ENCODE peak calls at places on chromosomes 16 and 17, in ten cellular contexts. Y is AG04450, O is IMR-90, S is dorsolateral prefrontal cortex, C is ovary, W is mesendoderm, J is body of pancreas, F is A673, P is ascending aorta, T is GM23338. D is an unnamed sample. For H3K27me3, the result is how much of the 10 kb centered on the place peaks cover.

GRCh38 chr16:9845661-9846361 is 336.4 kb downstream of the GRIN2A start:
- DNase-seq in Y (no peak), O (no peak), S (no peak), C (no peak), W (no peak), J (no peak), F (no peak), P (no peak), T (no peak), D (no peak)

GRCh38 chr16:4884972-4885874 is 37.9 kb downstream of the UBN1 start:
- DNase-seq in Y (no peak), O (no peak), S (no peak), C (no peak), W (no peak), J (no peak), F (no peak), P (no peak), T (no peak), D (no peak)

GRCh38 chr17:37465058-37465616 is 24.6 kb upstream of the DUSP14 start:
- DNase-seq in Y (no peak), O (peak), S (no peak), C (no peak), W (no peak), J (no peak), F (peak), P (no peak), T (no peak), D (no peak)

GRCh38 chr16:86085161-86085611 is 186.2 kb downstream of the IRF8 start:
- DNase-seq in Y (no peak), O (no peak), S (no peak), C (no peak), W (no peak), J (no peak), F (no peak), P (no peak), T (no peak), D (no peak)

GRCh38 chr16:71629617-71630016 is 3.6 kb downstream of the MARVELD3 start:
- DNase-seq in Y (no peak), O (no peak), S (no peak), C (no peak), W (no peak), J (peak), F (no peak), P (no peak), T (no peak), D (no peak)

GRCh38 chr17:41516828-41517283 is 1.8 kb downstream of the KRT15 start:
- DNase-seq in Y (no peak), O (no peak), S (no peak), C (no peak), W (no peak), J (no peak), F (no peak), P (no peak), T (no peak), D (no peak)

GRCh38 chr16:64638804-64639203 is 483.1 kb downstream of the CDH11 start:
- DNase-seq in Y (no peak), O (no peak), S (no peak), C (no peak), W (no peak), J (no peak), F (no peak), P (no peak), T (no peak), D (no peak)

GRCh38 chr16:65121870-65122723 is at the start of gene CDH11:
- DNase-seq in Y (peak), O (peak), S (peak), C (peak), W (peak), J (peak), F (peak), P (peak), T (peak), D (peak)

GRCh38 chr16:85996843-85997242 is 97.9 kb downstream of the IRF8 start:
- DNase-seq in Y (no peak), O (no peak), S (no peak), C (no peak), W (no peak), J (no peak), F (peak), P (no peak), T (no peak), D (no peak)

GRCh38 chr17:81379523-81379942 is 15.7 kb upstream of the BAHCC1 start:
- DNase-seq in Y (no peak), O (no peak), S (no peak), C (no peak), W (no peak), J (peak), F (no peak), P (no peak), T (no peak), D (peak)

GRCh38 chr17:42700890-42701289 is 18.6 kb downstream of the CNTNAP1 start:
- DNase-seq in Y (no peak), O (no peak), S (no peak), C (no peak), W (no peak), J (no peak), F (no peak), P (no peak), T (no peak), D (no peak)

GRCh38 chr16:73323880-73324279 is 276.0 kb upstream of the ZFHX3 start:
- DNase-seq in Y (no peak), O (no peak), S (no peak), C (no peak), W (no peak), J (peak), F (no peak), P (no peak), T (no peak), D (no peak)

GRCh38 chr17:74923538-74924249 is 379 bp upstream of the OTOP2 start:
- DNase-seq in Y (no peak), O (peak), S (peak), C (peak), W (peak), J (peak), F (peak), P (peak), T (peak), D (peak)

GRCh38 chr16:87541882-87542234 is 49.0 kb upstream of the ZCCHC14 start:
- DNase-seq in Y (no peak), O (no peak), S (no peak), C (no peak), W (no peak), J (no peak), F (peak), P (peak), T (no peak), D (no peak)

GRCh38 chr16:3461120-3461519 is 17.6 kb downstream of the NAA60 start:
- DNase-seq in Y (no peak), O (no peak), S (no peak), C (no peak), W (peak), J (no peak), F (peak), P (no peak), T (no peak), D (no peak)

GRCh38 chr16:4664538-4665418 is 28.6 kb upstream of the NUDT16L1 start:
- DNase-seq in Y (no peak), O (no peak), S (no peak), C (no peak), W (peak), J (peak), F (no peak), P (no peak), T (no peak), D (peak)

GRCh38 chr16:29231231-29231630 is 175.3 kb downstream of the NPIPB11 start:
- DNase-seq in Y (no peak), O (peak), S (no peak), C (no peak), W (no peak), J (no peak), F (no peak), P (peak), T (no peak), D (no peak)

GRCh38 chr17:45096926-45097325 is 35.4 kb downstream of the PLCD3 start:
- DNase-seq in Y (no peak), O (no peak), S (no peak), C (no peak), W (no peak), J (no peak), F (no peak), P (no peak), T (no peak), D (no peak)

GRCh38 chr16:89164847-89165684 is 6.5 kb upstream of the CDH15 start:
- DNase-seq in Y (no peak), O (no peak), S (no peak), C (no peak), W (no peak), J (no peak), F (no peak), P (no peak), T (no peak), D (no peak)
- H3K27me3 ChIP-seq in Y (under half), O (under half), S (under half), C (under half), W (under half), J (under half), F (under half), P (under half), T (under half), D (under half)

DNA sequence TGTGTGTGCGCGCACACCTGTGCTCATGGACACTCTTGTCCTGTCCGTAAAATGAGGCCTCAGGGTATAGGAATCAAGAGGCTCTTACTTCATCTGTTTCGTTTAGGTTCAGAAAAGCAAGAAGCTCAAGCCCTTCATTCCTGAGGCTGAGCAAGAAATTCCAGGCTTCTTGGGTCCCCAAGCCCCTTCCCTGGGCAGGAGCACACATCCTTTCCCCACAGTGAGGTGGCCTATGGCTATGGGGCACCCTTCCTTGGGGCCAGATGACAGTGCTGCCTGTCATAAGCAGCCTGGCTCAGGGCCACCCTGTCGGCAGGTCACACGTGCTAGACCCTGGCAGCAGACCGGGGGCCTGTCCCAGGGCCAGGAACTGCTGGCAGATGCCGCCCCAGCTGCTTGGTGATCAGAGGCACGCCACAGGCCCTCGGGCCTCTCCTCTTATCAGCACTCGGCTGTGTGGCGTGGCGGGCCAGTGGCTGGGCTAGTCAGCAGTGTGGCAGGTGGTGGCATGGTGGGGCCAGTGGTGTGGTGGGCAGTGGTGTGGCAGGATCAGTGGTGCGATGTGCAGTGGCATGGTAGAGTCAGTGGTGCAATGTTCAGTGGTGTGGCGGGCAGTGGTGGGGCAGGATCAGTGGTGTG is 50.2 kb downstream of the NKD1 start:
- DNase-seq in Y (no peak), O (no peak), S (peak), C (no peak), W (no peak), J (peak), F (no peak), P (peak), T (no peak), D (no peak)
- H3K27me3 ChIP-seq in Y (under half), O (under half), S (under half), C (under half), W (under half), J (under half), F (under half), P (under half), T (under half), D (under half)

GRCh38 chr17:57718878-57719277 is 26.2 kb downstream of the CCDC182 start:
- DNase-seq in Y (no peak), O (no peak), S (no peak), C (no peak), W (no peak), J (no peak), F (no peak), P (no peak), T (no peak), D (no peak)
- H3K27me3 ChIP-seq in Y (under half), O (under half), S (under half), C (under half), W (under half), J (under half), F (under half), P (under half), T (under half), D (under half)

DNA sequence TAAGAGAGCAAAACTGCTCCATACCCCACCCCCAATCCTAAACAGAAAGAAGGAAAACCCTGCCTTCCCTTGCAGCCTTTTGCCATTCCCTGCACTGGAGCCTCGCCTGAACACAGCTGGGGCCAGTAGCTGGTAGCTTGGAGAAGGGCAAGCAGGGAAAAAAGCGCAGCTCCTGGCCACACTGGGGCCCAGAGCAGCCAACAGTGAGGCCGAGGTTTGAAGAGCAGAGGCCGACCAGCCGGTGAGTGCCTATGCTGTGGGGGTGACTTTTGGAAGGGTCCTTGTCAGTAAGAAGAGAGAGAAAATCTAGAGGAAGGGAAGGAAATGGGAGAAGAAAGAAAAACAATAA is 3.2 kb upstream of the HOXB9 start:
- DNase-seq in Y (no peak), O (no peak), S (no peak), C (no peak), W (peak), J (no peak), F (no peak), P (no peak), T (no peak), D (no peak)
- H3K27me3 ChIP-seq in Y (half or more), O (half or more), S (half or more), C (under half), W (half or more), J (under half), F (under half), P (under half), T (half or more), D (under half)

GRCh38 chr17:1186923-1187771 is 7.4 kb upstream of the ABR start:
- DNase-seq in Y (peak), O (peak), S (peak), C (peak), W (peak), J (peak), F (peak), P (peak), T (peak), D (peak)
- H3K27me3 ChIP-seq in Y (under half), O (under half), S (under half), C (under half), W (under half), J (under half), F (under half), P (under half), T (under half), D (under half)

GRCh38 chr17:48228720-48229119 is 121.2 kb downstream of the SNX11 start:
- DNase-seq in Y (no peak), O (no peak), S (no peak), C (no peak), W (peak), J (no peak), F (no peak), P (no peak), T (peak), D (no peak)

GRCh38 chr17:48234922-48235321 is 127.4 kb downstream of the SNX11 start:
- DNase-seq in Y (no peak), O (no peak), S (no peak), C (no peak), W (no peak), J (no peak), F (no peak), P (no peak), T (no peak), D (no peak)

GRCh38 chr17:48236681-48237134 is 129.1 kb downstream of the SNX11 start:
- DNase-seq in Y (no peak), O (peak), S (no peak), C (no peak), W (no peak), J (no peak), F (peak), P (no peak), T (no peak), D (no peak)

DNA sequence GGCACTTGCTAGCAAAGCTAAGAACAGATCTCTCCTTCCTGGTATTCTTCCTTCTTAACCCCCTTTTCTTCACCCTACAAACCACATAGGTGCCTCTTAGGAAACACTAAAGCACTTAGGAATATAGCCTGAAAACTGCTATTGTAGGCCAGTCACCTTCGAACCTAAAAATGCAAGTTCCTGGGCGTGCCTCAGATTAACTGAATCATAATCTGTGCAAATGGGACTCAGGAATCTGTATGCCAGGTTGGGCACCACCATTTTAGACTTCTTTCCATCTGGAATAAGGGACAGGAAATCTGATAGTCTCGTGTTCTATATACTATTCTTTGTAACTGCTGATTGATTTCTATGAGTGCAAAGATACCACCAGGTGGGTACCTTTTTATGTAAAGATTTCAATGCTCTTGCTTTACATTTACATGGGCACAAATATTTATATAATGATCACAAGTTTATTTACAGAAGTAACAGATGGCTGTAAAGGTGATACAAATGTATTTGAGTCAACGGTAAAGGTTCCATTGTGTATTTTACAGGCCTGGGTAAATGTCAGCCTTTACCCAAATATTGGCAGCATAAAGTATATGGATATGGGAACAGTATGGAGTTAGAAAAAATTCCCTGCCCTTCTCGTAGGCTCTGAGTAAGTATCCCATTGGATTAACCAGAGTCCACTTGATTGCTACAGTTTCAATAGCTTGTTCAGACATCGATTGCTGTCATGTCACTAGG is 124.6 kb downstream of the SNX11 start:
- DNase-seq in Y (no peak), O (no peak), S (no peak), C (no peak), W (no peak), J (no peak), F (no peak), P (no peak), T (no peak), D (no peak)
- H3K27me3 ChIP-seq in Y (under half), O (under half), S (under half), C (under half), W (under half), J (under half), F (under half), P (under half), T (under half), D (under half)

D was measured in Caco-2.